ENCODE peak calls at places on chromosome 7, in six cellular contexts. One of them, this sample, is unnamed.

GRCh38 chr7:2530076-2530967 is 10.7 kb downstream of the LFNG start:
- DNase-seq in GM04503: no peak
- DNase-seq in ureter: no peak
- DNase-seq in tibial nerve: no peak
- DNase-seq in H9: no peak
- DNase-seq in cardiac fibroblast: peak; percentile 45
- DNase-seq in this sample: peak; percentile 65

GRCh38 chr7:115178831-115179230 is 256.9 kb downstream of the MDFIC start:
- DNase-seq in GM04503: no peak
- DNase-seq in ureter: no peak
- DNase-seq in tibial nerve: no peak
- DNase-seq in H9: no peak
- DNase-seq in cardiac fibroblast: no peak
- DNase-seq in this sample: no peak

GRCh38 chr7:25025218-25025671 is 45.3 kb upstream of the OSBPL3 start:
- DNase-seq in GM04503: peak; percentile 83
- DNase-seq in ureter: no peak
- DNase-seq in tibial nerve: no peak
- DNase-seq in H9: no peak
- DNase-seq in cardiac fibroblast: peak; percentile 87
- DNase-seq in this sample: no peak

GRCh38 chr7:69775231-69775771 is 177.0 kb downstream of the AUTS2 start:
- DNase-seq in GM04503: no peak
- DNase-seq in ureter: no peak
- DNase-seq in tibial nerve: peak; percentile 44
- DNase-seq in H9: no peak
- DNase-seq in cardiac fibroblast: peak; percentile 9
- DNase-seq in this sample: no peak

GRCh38 chr7:96314402-96315108 is 7.3 kb downstream of the SLC25A13 start:
- DNase-seq in GM04503: no peak
- DNase-seq in ureter: no peak
- DNase-seq in tibial nerve: no peak
- DNase-seq in H9: no peak
- DNase-seq in cardiac fibroblast: no peak
- DNase-seq in this sample: no peak

GRCh38 chr7:2524808-2525140 is 5.2 kb downstream of the LFNG start:
- DNase-seq in GM04503: no peak
- DNase-seq in ureter: no peak
- DNase-seq in tibial nerve: no peak
- DNase-seq in H9: peak; percentile 93
- DNase-seq in cardiac fibroblast: no peak
- DNase-seq in this sample: no peak

GRCh38 chr7:84674236-84674913 is 479.8 kb upstream of the SEMA3A start:
- DNase-seq in GM04503: no peak
- DNase-seq in ureter: no peak
- DNase-seq in tibial nerve: no peak
- DNase-seq in H9: no peak
- DNase-seq in cardiac fibroblast: peak; percentile 50
- DNase-seq in this sample: no peak

GRCh38 chr7:84532196-84532595 is 337.6 kb upstream of the SEMA3A start:
- DNase-seq in GM04503: no peak
- DNase-seq in ureter: no peak
- DNase-seq in tibial nerve: no peak
- DNase-seq in H9: no peak
- DNase-seq in cardiac fibroblast: no peak
- DNase-seq in this sample: no peak

GRCh38 chr7:100132126-100132525 is 5.4 kb downstream of the MBLAC1 start:
- DNase-seq in GM04503: no peak
- DNase-seq in ureter: no peak
- DNase-seq in tibial nerve: no peak
- DNase-seq in H9: no peak
- DNase-seq in cardiac fibroblast: no peak
- DNase-seq in this sample: no peak

GRCh38 chr7:145732521-145732920 is 384.1 kb upstream of the CNTNAP2 start:
- DNase-seq in GM04503: no peak
- DNase-seq in ureter: no peak
- DNase-seq in tibial nerve: no peak
- DNase-seq in H9: no peak
- DNase-seq in cardiac fibroblast: no peak
- DNase-seq in this sample: no peak

GRCh38 chr7:42170724-42171123 is 66.3 kb downstream of the GLI3 start:
- DNase-seq in GM04503: no peak
- DNase-seq in ureter: no peak
- DNase-seq in tibial nerve: no peak
- DNase-seq in H9: no peak
- DNase-seq in cardiac fibroblast: peak; percentile 42
- DNase-seq in this sample: no peak

GRCh38 chr7:69550991-69551390 is 47.3 kb upstream of the AUTS2 start:
- DNase-seq in GM04503: no peak
- DNase-seq in ureter: no peak
- DNase-seq in tibial nerve: no peak
- DNase-seq in H9: no peak
- DNase-seq in cardiac fibroblast: no peak
- DNase-seq in this sample: no peak

GRCh38 chr7:41955475-41956243 is 252.8 kb upstream of the INHBA start:
- DNase-seq in GM04503: peak; percentile 97
- DNase-seq in ureter: peak; percentile 94
- DNase-seq in tibial nerve: peak; percentile 89
- DNase-seq in H9: peak; percentile 76
- DNase-seq in cardiac fibroblast: peak; percentile 99
- DNase-seq in this sample: no peak

GRCh38 chr7:31688990-31689389 is 2.0 kb downstream of the PPP1R17 start:
- DNase-seq in GM04503: no peak
- DNase-seq in ureter: no peak
- DNase-seq in tibial nerve: no peak
- DNase-seq in H9: no peak
- DNase-seq in cardiac fibroblast: no peak
- DNase-seq in this sample: no peak

GRCh38 chr7:138500892-138501291 is 40.8 kb downstream of the TRIM24 start:
- DNase-seq in GM04503: no peak
- DNase-seq in ureter: no peak
- DNase-seq in tibial nerve: no peak
- DNase-seq in H9: no peak
- DNase-seq in cardiac fibroblast: no peak
- DNase-seq in this sample: no peak

GRCh38 chr7:76108540-76109233 is 60.8 kb downstream of the MDH2 start:
- DNase-seq in GM04503: no peak
- DNase-seq in ureter: peak; percentile 79
- DNase-seq in tibial nerve: peak; percentile 25
- DNase-seq in H9: no peak
- DNase-seq in cardiac fibroblast: peak; percentile 42
- DNase-seq in this sample: no peak

GRCh38 chr7:43112941-43113621 is 634 bp downstream of the HECW1 start:
- DNase-seq in GM04503: no peak
- DNase-seq in ureter: no peak
- DNase-seq in tibial nerve: no peak
- DNase-seq in H9: peak; percentile 82
- DNase-seq in cardiac fibroblast: peak; percentile 15
- DNase-seq in this sample: peak; percentile 10

GRCh38 chr7:68537228-68538071 is 1060.8 kb upstream of the AUTS2 start:
- DNase-seq in GM04503: no peak
- DNase-seq in ureter: no peak
- DNase-seq in tibial nerve: no peak
- DNase-seq in H9: no peak
- DNase-seq in cardiac fibroblast: no peak
- DNase-seq in this sample: no peak

GRCh38 chr7:66604198-66604597 is 24.5 kb upstream of the KCTD7 start:
- DNase-seq in GM04503: no peak
- DNase-seq in ureter: no peak
- DNase-seq in tibial nerve: no peak
- DNase-seq in H9: no peak
- DNase-seq in cardiac fibroblast: no peak
- DNase-seq in this sample: no peak

GRCh38 chr7:66335318-66335717 is 130.2 kb downstream of the TPST1 start:
- DNase-seq in GM04503: no peak
- DNase-seq in ureter: no peak
- DNase-seq in tibial nerve: no peak
- DNase-seq in H9: no peak
- DNase-seq in cardiac fibroblast: no peak
- DNase-seq in this sample: no peak

GRCh38 chr7:131238260-131238940 is 89.3 kb upstream of the MKLN1 start:
- DNase-seq in GM04503: peak; percentile 77
- DNase-seq in ureter: no peak
- DNase-seq in tibial nerve: no peak
- DNase-seq in H9: no peak
- DNase-seq in cardiac fibroblast: peak; percentile 90
- DNase-seq in this sample: no peak

GRCh38 chr7:43905209-43905946 is 1.0 kb downstream of the URGCP start:
- DNase-seq in GM04503: no peak
- DNase-seq in ureter: peak; percentile 44
- DNase-seq in tibial nerve: no peak
- DNase-seq in H9: peak; percentile 72
- DNase-seq in cardiac fibroblast: peak; percentile 19
- DNase-seq in this sample: no peak

GRCh38 chr7:157923903-157924630 is 587.3 kb downstream of the DNAJB6 start:
- DNase-seq in GM04503: no peak
- DNase-seq in ureter: no peak
- DNase-seq in tibial nerve: no peak
- DNase-seq in H9: no peak
- DNase-seq in cardiac fibroblast: no peak
- DNase-seq in this sample: no peak

This sample was measured in germinal center.